ENCODE peak calls at places on chromosomes 4 and X, in ten cellular contexts. C is dorsolateral prefrontal cortex; E is NCI-H1436 treated with DMSO at 0.1 percent for 48 hours; R is SW480; S is stimulated activated CD4-positive, alpha-beta T cell treated with anti-CD3 and anti-CD28 coated beads, TNF-alpha, amount 100 ng/mL, for 4 hours; G is mesothelial cell of epicardium; T is endodermal cell; O is fibroblast of the aortic adventitia; M is activated CD4-positive, alpha-beta memory T cell treated with anti-CD3 and anti-CD28 coated beads for 36 hours; U is LHCN-M2. D is an unnamed sample.

GRCh38 chr4:98627883-98628282 is 30.5 kb downstream of the TSPAN5 start:
- DNase-seq in G (no peak), U (peak), T (no peak), O (peak), M (no peak), R (no peak), S (no peak), C (no peak), E (no peak), D (peak)

GRCh38 chrX:24081661-24082154 is 27.0 kb downstream of the EIF2S3 start:
- DNase-seq in E (no peak), U (peak), S (peak), R (peak), O (peak), C (peak), T (peak), G (peak), M (peak), D (peak)

GRCh38 chrX:121161501-121161933 is 114.1 kb downstream of the GLUD2 start:
- DNase-seq in E (no peak), C (no peak), R (no peak), M (peak), G (no peak), O (no peak), S (peak), U (no peak), T (no peak), D (no peak)

GRCh38 chr4:66489783-66490452 is 819.6 kb upstream of the EPHA5 start:
- DNase-seq in T (no peak), E (no peak), M (no peak), U (peak), O (peak), S (no peak), G (no peak), R (no peak), C (no peak), D (peak)

GRCh38 chr4:55075823-55076418 is 49.5 kb downstream of the KDR start:
- DNase-seq in U (no peak), S (no peak), C (no peak), O (peak), T (peak), R (no peak), G (no peak), E (no peak), M (no peak), D (no peak)

GRCh38 chr4:43776371-43776770 is 672.2 kb downstream of the KCTD8 start:
- DNase-seq in T (no peak), O (peak), S (no peak), R (peak), G (no peak), M (no peak), U (no peak), C (no peak), E (no peak), D (peak)

GRCh38 chrX:25028726-25029125 is 13.0 kb upstream of the ARX start:
- DNase-seq in G (no peak), M (no peak), R (peak), C (no peak), E (no peak), U (peak), O (peak), T (no peak), S (no peak), D (peak)

GRCh38 chr4:20394471-20394870 is 142.8 kb downstream of the SLIT2 start:
- DNase-seq in S (no peak), C (no peak), T (no peak), M (no peak), G (no peak), E (no peak), O (no peak), U (no peak), R (no peak), D (no peak)

GRCh38 chrX:1466971-1467561 is 14.4 kb upstream of the ASMTL start:
- DNase-seq in O (no peak), T (peak), M (peak), C (no peak), E (no peak), G (peak), S (no peak), R (no peak), U (no peak), D (no peak)

GRCh38 chr4:183205682-183206081 is 106.6 kb downstream of the WWC2 start:
- DNase-seq in C (no peak), O (no peak), G (no peak), U (no peak), R (no peak), E (no peak), S (no peak), T (no peak), M (no peak), D (no peak)

GRCh38 chrX:1465261-1466231 is 12.8 kb upstream of the ASMTL start:
- DNase-seq in G (peak), U (no peak), T (no peak), S (no peak), M (peak), E (no peak), C (no peak), R (no peak), O (no peak), D (no peak)

GRCh38 chrX:39814391-39814790 is 283.4 kb downstream of the BCOR start:
- DNase-seq in O (peak), E (peak), M (peak), T (no peak), S (no peak), G (no peak), C (no peak), R (peak), U (peak), D (peak)

GRCh38 chr4:66275381-66276060 is 605.2 kb upstream of the EPHA5 start:
- DNase-seq in S (no peak), U (no peak), G (no peak), R (no peak), C (no peak), M (no peak), E (no peak), T (no peak), O (peak), D (no peak)

GRCh38 chr4:149371021-149371420 is 444.6 kb downstream of the IQCM start:
- DNase-seq in G (no peak), T (peak), S (no peak), U (peak), R (peak), E (peak), O (peak), M (no peak), C (no peak), D (peak)

D was measured in IMR-90.